ENCODE peak calls at places on chromosomes 5 and 9, in ten cellular contexts. T is ACHN; W is fibroblast of the aortic adventitia; R is AG10803; S is hypothalamus; J is Right ventricle myocardium superior; D is A549; O is GDM1; Z is substantia nigra; L is CD8-positive, alpha-beta memory T cell. U is an unnamed sample.

GRCh38 chr5:151224372-151224771 is 480 bp upstream of the CCDC69 start:
- DNase-seq in T (no peak), W (no peak), R (no peak), S (no peak), J (no peak), D (no peak), O (no peak), Z (no peak), L (peak), U (no peak)

GRCh38 chr5:18010053-18010452 is 375.8 kb downstream of the TAF11L14 start:
- DNase-seq in T (no peak), W (no peak), R (no peak), S (no peak), J (no peak), D (peak), O (no peak), Z (no peak), L (no peak), U (no peak)

GRCh38 chr5:142600611-142601360 is 85.1 kb downstream of the FGF1 start:
- DNase-seq in T (no peak), W (peak), R (peak), S (no peak), J (peak), D (peak), O (no peak), Z (no peak), L (no peak), U (peak)

GRCh38 chr9:137021979-137022619 is 5.9 kb downstream of the ABCA2 start:
- DNase-seq in T (peak), W (peak), R (peak), S (peak), J (no peak), D (peak), O (peak), Z (peak), L (no peak), U (peak)

GRCh38 chr5:144247131-144247530 is 76.5 kb downstream of the KCTD16 start:
- DNase-seq in T (no peak), W (no peak), R (no peak), S (no peak), J (no peak), D (no peak), O (no peak), Z (no peak), L (no peak), U (peak)

GRCh38 chr9:13431137-13431536 is 151.6 kb upstream of the MPDZ start:
- DNase-seq in T (no peak), W (no peak), R (no peak), S (no peak), J (no peak), D (no peak), O (no peak), Z (no peak), L (no peak), U (no peak)

GRCh38 chr9:34628656-34629491 is at the start of gene ARID3C:
- DNase-seq in T (no peak), W (no peak), R (no peak), S (no peak), J (no peak), D (no peak), O (no peak), Z (no peak), L (peak), U (no peak)

GRCh38 chr5:128341056-128341455 is 197.0 kb downstream of the FBN2 start:
- DNase-seq in T (no peak), W (peak), R (peak), S (no peak), J (no peak), D (no peak), O (no peak), Z (no peak), L (no peak), U (no peak)

GRCh38 chr9:121073038-121073437 is 1.7 kb upstream of the CNTRL start:
- DNase-seq in T (no peak), W (peak), R (peak), S (no peak), J (peak), D (peak), O (peak), Z (no peak), L (no peak), U (peak)

GRCh38 chr5:179827684-179828083 is 7.0 kb downstream of the SQSTM1 start:
- DNase-seq in T (no peak), W (no peak), R (no peak), S (no peak), J (peak), D (no peak), O (peak), Z (no peak), L (no peak), U (peak)

GRCh38 chr5:71932649-71933338 is 174.5 kb upstream of the MAP1B start:
- DNase-seq in T (no peak), W (peak), R (peak), S (no peak), J (peak), D (peak), O (no peak), Z (no peak), L (no peak), U (peak)

GRCh38 chr5:59089767-59090166 is 506.9 kb downstream of the RAB3C start:
- DNase-seq in T (no peak), W (no peak), R (no peak), S (no peak), J (no peak), D (no peak), O (no peak), Z (no peak), L (no peak), U (no peak)

GRCh38 chr9:134690946-134691694 is 49.5 kb downstream of the COL5A1 start:
- DNase-seq in T (no peak), W (no peak), R (peak), S (no peak), J (peak), D (no peak), O (no peak), Z (no peak), L (no peak), U (peak)

GRCh38 chr9:71119746-71120145 is 1.7 kb downstream of the TRPM3 start:
- DNase-seq in T (no peak), W (no peak), R (no peak), S (no peak), J (no peak), D (no peak), O (no peak), Z (no peak), L (no peak), U (no peak)

GRCh38 chr9:22041792-22042191 is 32.7 kb upstream of the CDKN2B start:
- DNase-seq in T (no peak), W (peak), R (peak), S (no peak), J (no peak), D (no peak), O (no peak), Z (no peak), L (no peak), U (peak)

GRCh38 chr5:109316631-109317030 is 93.1 kb downstream of the PJA2 start:
- DNase-seq in T (no peak), W (peak), R (peak), S (no peak), J (no peak), D (peak), O (no peak), Z (no peak), L (no peak), U (peak)

GRCh38 chr5:1465966-1466471 is 20.8 kb upstream of the SLC6A3 start:
- DNase-seq in T (no peak), W (no peak), R (no peak), S (no peak), J (peak), D (no peak), O (no peak), Z (no peak), L (no peak), U (no peak)

GRCh38 chr5:14405267-14405666 is 176.3 kb upstream of the OTULINL start:
- DNase-seq in T (peak), W (peak), R (no peak), S (no peak), J (no peak), D (peak), O (no peak), Z (no peak), L (no peak), U (peak)

GRCh38 chr5:180099733-180100611 is 28.4 kb upstream of the RNF130 start:
- DNase-seq in T (no peak), W (no peak), R (no peak), S (no peak), J (no peak), D (no peak), O (no peak), Z (no peak), L (no peak), U (no peak)

U was measured in EL.